ENCODE peak calls at places on chromosomes 5 and 9, in four cellular contexts. P is coronary artery, S is AG09309, N is pancreas. Q is an unnamed sample.

GRCh38 chr5:170467000-170467707 is 36.7 kb upstream of the KCNIP1 start:
- DNase-seq in P (no peak), S (peak; percentile 60), N (no peak), Q (no peak)

GRCh38 chr5:100797863-100798262 is 105.2 kb downstream of the ST8SIA4 start:
- DNase-seq in P (no peak), S (no peak), N (no peak), Q (no peak)

GRCh38 chr9:124782661-124783574 is 6.0 kb downstream of the OLFML2A start:
- DNase-seq in P (peak; percentile 72), S (no peak), N (peak; percentile 50), Q (peak; percentile 6)

GRCh38 chr9:34633851-34634550 is 3.6 kb downstream of the SIGMAR1 start:
- DNase-seq in P (no peak), S (peak; percentile 21), N (peak; percentile 82), Q (peak; percentile 84)

GRCh38 chr9:76893395-76893932 is 12.4 kb downstream of the PRUNE2 start:
- DNase-seq in P (no peak), S (no peak), N (no peak), Q (no peak)

GRCh38 chr9:34568783-34569182 is 20.7 kb downstream of the CNTFR start:
- DNase-seq in P (no peak), S (no peak), N (no peak), Q (no peak)

GRCh38 chr9:113343732-113344231 is 3.7 kb upstream of the WDR31 start:
- DNase-seq in P (peak; percentile 81), S (peak; percentile 7), N (peak; percentile 76), Q (no peak)

GRCh38 chr5:147689436-147689835 is 93.1 kb downstream of the JAKMIP2 start:
- DNase-seq in P (no peak), S (no peak), N (no peak), Q (no peak)

GRCh38 chr5:65041296-65042158 is 272.8 kb downstream of the CWC27 start:
- DNase-seq in P (no peak), S (no peak), N (no peak), Q (no peak)

DNA sequence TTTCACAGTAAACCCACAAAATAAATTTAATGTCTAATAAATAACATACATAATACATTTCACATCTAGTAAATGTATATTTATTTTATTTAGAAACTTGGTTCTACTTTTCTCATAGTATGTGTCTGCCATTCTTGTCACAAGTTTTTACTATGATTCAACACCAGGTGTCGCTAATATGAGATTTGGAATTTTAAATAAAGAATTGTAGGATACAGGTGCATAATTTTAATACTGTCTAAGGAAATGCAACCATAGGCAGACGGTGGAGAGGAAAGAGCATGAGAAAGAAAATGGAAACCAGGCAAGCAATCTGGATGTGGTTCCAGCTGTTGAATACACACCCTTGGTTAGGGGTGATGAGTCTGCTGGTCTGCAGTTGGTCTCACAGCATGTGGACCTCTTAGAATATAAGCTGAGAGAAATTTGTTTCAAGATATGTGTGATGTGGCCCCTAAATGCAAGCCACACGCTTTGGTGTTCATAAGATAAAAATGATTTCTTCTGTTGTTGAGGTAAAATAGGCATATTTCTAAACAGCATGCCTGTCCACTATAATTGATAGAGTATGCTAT is 114.7 kb upstream of the TXNDC8 start:
- DNase-seq in P (no peak), S (no peak), N (no peak), Q (no peak)
- TF ChIP-seq CTCF in P (no peak), S (peak; percentile 25), N (no peak), Q (peak; percentile 39)

GRCh38 chr5:172004824-172005237 is 1.6 kb downstream of the FBXW11 start:
- DNase-seq in P (no peak), S (no peak), N (no peak), Q (no peak)

GRCh38 chr5:172003750-172004149 is 2.7 kb downstream of the FBXW11 start:
- DNase-seq in P (no peak), S (no peak), N (no peak), Q (no peak)

GRCh38 chr5:172002840-172003512 is 3.5 kb downstream of the FBXW11 start:
- DNase-seq in P (no peak), S (no peak), N (no peak), Q (no peak)

GRCh38 chr5:171999877-172000276 is 6.6 kb downstream of the FBXW11 start:
- DNase-seq in P (no peak), S (no peak), N (no peak), Q (no peak)

GRCh38 chr5:172002310-172002709 is 4.1 kb downstream of the FBXW11 start:
- DNase-seq in P (no peak), S (no peak), N (no peak), Q (no peak)
- TF ChIP-seq CTCF in P (no peak), S (peak; percentile 54), N (no peak), Q (peak; percentile 60)

GRCh38 chr5:136892026-136892425 is 526.7 kb upstream of the TRPC7 start:
- DNase-seq in P (no peak), S (no peak), N (no peak), Q (no peak)
- TF ChIP-seq CTCF in P (no peak), S (no peak), N (no peak), Q (no peak)

GRCh38 chr5:159971931-159972461 is 36.9 kb upstream of the TTC1 start:
- DNase-seq in P (no peak), S (no peak), N (peak; percentile 62), Q (peak; percentile 40)

GRCh38 chr5:159976921-159977320 is 32.0 kb upstream of the TTC1 start:
- DNase-seq in P (no peak), S (no peak), N (no peak), Q (no peak)

GRCh38 chr5:159978358-159978757 is 30.6 kb upstream of the TTC1 start:
- DNase-seq in P (no peak), S (no peak), N (no peak), Q (no peak)

GRCh38 chr5:159972538-159973362 is 36.2 kb upstream of the TTC1 start:
- DNase-seq in P (no peak), S (no peak), N (no peak), Q (no peak)

DNA sequence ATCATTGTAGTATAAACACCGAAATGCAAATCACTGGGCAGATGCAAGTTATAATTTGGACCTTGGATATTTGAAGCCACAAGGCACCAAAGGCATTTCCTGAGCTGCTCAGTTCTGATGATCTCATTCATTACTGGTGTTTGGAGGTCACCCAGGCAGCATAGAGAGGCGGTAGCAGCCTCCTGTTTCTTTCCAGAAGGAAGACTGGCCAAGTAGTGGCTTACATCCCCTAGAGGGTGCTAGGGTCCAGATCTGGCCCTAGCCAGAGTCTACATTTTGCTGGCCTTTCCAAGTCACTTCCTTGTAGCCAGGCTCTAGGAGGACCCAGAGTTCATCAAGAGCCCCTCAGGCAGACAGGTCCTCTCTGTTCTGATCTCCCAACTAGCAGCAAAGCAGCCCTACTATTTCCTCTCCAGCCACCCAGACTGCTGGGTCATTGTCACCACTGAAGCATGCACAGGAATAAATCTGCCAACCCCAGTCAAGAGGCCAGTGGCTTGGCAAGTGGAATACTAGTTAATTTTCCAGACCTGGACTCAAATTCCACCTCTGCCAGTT is 33.4 kb upstream of the TTC1 start:
- DNase-seq in P (no peak), S (peak; percentile 85), N (no peak), Q (no peak)
- TF ChIP-seq CTCF in P (no peak), S (peak; percentile 70), N (no peak), Q (no peak)

DNA sequence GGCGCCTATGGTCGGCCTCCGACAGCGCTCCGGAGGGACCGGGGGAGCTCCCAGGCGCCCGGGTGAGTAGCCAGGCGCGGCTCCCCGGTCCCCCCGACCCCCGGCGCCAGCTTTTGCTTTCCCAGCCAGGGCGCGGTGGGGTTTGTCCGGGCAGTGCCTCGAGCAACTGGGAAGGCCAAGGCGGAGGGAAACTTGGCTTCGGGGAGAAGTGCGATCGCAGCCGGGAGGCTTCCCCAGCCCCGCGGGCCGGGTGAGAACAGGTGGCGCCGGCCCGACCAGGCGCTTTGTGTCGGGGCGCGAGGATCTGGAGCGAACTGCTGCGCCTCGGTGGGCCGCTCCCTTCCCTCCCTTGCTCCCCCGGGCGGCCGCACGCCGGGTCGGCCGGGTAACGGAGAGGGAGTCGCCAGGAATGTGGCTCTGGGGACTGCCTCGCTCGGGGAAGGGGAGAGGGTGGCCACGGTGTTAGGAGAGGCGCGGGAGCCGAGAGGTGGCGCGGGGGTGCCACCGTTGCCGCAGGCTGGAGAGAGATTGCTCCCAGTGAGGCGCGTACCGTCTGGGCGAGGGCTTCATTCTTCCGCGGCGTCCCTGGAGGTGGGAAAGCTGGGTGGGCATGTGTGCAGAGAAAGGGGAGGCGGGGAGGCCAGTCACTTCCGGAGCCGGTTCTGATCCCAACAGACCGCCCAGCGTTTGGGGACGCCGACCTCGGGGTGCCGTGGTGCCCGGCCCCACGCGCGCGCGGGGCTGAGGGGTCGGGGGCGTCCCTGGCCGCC is 564 bp downstream of the DAPK1 start:
- DNase-seq in P (no peak), S (no peak), N (peak; percentile 81), Q (peak; percentile 62)
- TF ChIP-seq CTCF in P (no peak), S (peak; percentile 12), N (no peak), Q (peak; percentile 28)

Q was measured in GM13977.